ENCODE peak calls at places on chromosome 7, in five cellular contexts. R is cardiac muscle cell, W is foreskin keratinocyte, A is heart left ventricle, L is PC-3. F is an unnamed sample.

GRCh38 chr7:8185907-8186306 is 76.1 kb downstream of the ICA1 start:
- DNase-seq in R (no peak), W (no peak), A (no peak), L (no peak), F (no peak)

GRCh38 chr7:109579876-109580275 is 1010.2 kb downstream of the DNAJB9 start:
- DNase-seq in R (no peak), W (no peak), A (no peak), L (no peak), F (no peak)

GRCh38 chr7:77699056-77699455 is 2.8 kb downstream of the RSBN1L start:
- DNase-seq in R (no peak), W (no peak), A (no peak), L (no peak), F (no peak)

GRCh38 chr7:108001759-108002725 is 919 bp downstream of the LAMB1 start:
- DNase-seq in R (no peak), W (peak; percentile 32), A (peak; percentile 29), L (no peak), F (no peak)

GRCh38 chr7:132430863-132431822 is 145.1 kb downstream of the PLXNA4 start:
- DNase-seq in R (peak; percentile 97), W (peak; percentile 25), A (no peak), L (peak; percentile 94), F (peak; percentile 78)

GRCh38 chr7:22726849-22727792 is at the start of gene IL6:
- DNase-seq in R (peak; percentile 96), W (peak; percentile 95), A (peak; percentile 87), L (peak; percentile 92), F (peak; percentile 58)

GRCh38 chr7:30445770-30446169 is 32.8 kb downstream of the NOD1 start:
- DNase-seq in R (peak; percentile 90), W (no peak), A (peak; percentile 72), L (no peak), F (no peak)

GRCh38 chr7:11811709-11812108 is 20.3 kb downstream of the THSD7A start:
- DNase-seq in R (no peak), W (no peak), A (no peak), L (no peak), F (no peak)

GRCh38 chr7:92988941-92989540 is 128.7 kb downstream of the SAMD9 start:
- DNase-seq in R (no peak), W (peak; percentile 50), A (no peak), L (no peak), F (no peak)

GRCh38 chr7:67940400-67940799 is 943.8 kb downstream of the TYW1 start:
- DNase-seq in R (no peak), W (no peak), A (no peak), L (no peak), F (no peak)

GRCh38 chr7:74365320-74366022 is 76.3 kb downstream of the CLIP2 start:
- DNase-seq in R (peak; percentile 70), W (peak; percentile 19), A (peak; percentile 62), L (peak; percentile 40), F (peak; percentile 93)

GRCh38 chr7:43604251-43604650 is 21.3 kb downstream of the STK17A start:
- DNase-seq in R (no peak), W (no peak), A (no peak), L (no peak), F (no peak)

GRCh38 chr7:28410628-28411578 is 1.4 kb upstream of the CREB5 start:
- DNase-seq in R (peak; percentile 70), W (peak; percentile 56), A (peak; percentile 61), L (peak; percentile 37), F (no peak)

GRCh38 chr7:102967798-102968197 is 55.0 kb downstream of the LRRC17 start:
- DNase-seq in R (peak; percentile 71), W (peak; percentile 26), A (no peak), L (no peak), F (no peak)

GRCh38 chr7:55132890-55133551 is 114.2 kb downstream of the EGFR start:
- DNase-seq in R (peak; percentile 94), W (peak; percentile 100), A (no peak), L (peak; percentile 98), F (peak; percentile 92)

GRCh38 chr7:55130554-55131198 is 111.9 kb downstream of the EGFR start:
- DNase-seq in R (peak; percentile 83), W (peak; percentile 78), A (no peak), L (no peak), F (no peak)

GRCh38 chr7:55132550-55132889 is 113.7 kb downstream of the EGFR start:
- DNase-seq in R (no peak), W (no peak), A (no peak), L (no peak), F (no peak)

GRCh38 chr7:55130079-55130476 is 111.3 kb downstream of the EGFR start:
- DNase-seq in R (peak; percentile 68), W (no peak), A (no peak), L (no peak), F (no peak)

GRCh38 chr7:55131421-55131929 is 112.7 kb downstream of the EGFR start:
- DNase-seq in R (no peak), W (no peak), A (no peak), L (no peak), F (no peak)
- TF ChIP-seq CTCF in R (no peak), W (no peak), A (no peak), L (no peak), F (no peak)

GRCh38 chr7:151671514-151671913 is 151.8 kb upstream of the RHEB start:
- DNase-seq in R (no peak), W (peak; percentile 63), A (no peak), L (peak; percentile 78), F (no peak)
- H3K27ac ChIP-seq in R (peak overlapping the region; percentile 60), W (no peak overlapping the region), A (no peak overlapping the region), L (no peak overlapping the region), F (no peak overlapping the region)

GRCh38 chr7:54546081-54546985 is 4.2 kb downstream of the VSTM2A start:
- DNase-seq in R (no peak), W (no peak), A (no peak), L (peak; percentile 14), F (peak; percentile 51)
- TF ChIP-seq CTCF in R (no peak), W (peak; percentile 45), A (no peak), L (peak; percentile 44), F (peak; percentile 13)

GRCh38 chr7:611281-611810 is 91.7 kb upstream of the PDGFA start:
- DNase-seq in R (no peak), W (no peak), A (no peak), L (no peak), F (no peak)
- H3K27ac ChIP-seq in R (peak overlapping the region; percentile 77), W (no peak overlapping the region), A (peak overlapping the region; percentile 66), L (no peak overlapping the region), F (no peak overlapping the region)

GRCh38 chr7:135736586-135737305 is 8.8 kb upstream of the SLC13A4 start:
- DNase-seq in R (no peak), W (no peak), A (no peak), L (no peak), F (no peak)
- TF ChIP-seq CTCF in R (no peak), W (no peak), A (no peak), L (no peak), F (no peak)

F was measured in RWPE1.